ENCODE peak calls at places on chromosomes 7 and 10, in nine cellular contexts. J, G, Z, W, U, V, Y, E and K are unnamed samples.

GRCh38 chr10:61784354-61785131 is 117.0 kb upstream of the ARID5B start:
- DNase-seq in J (no peak), G (no peak), Z (no peak), W (no peak), U (no peak), V (no peak), Y (no peak), E (no peak), K (no peak)

GRCh38 chr7:8129323-8129659 is 132.7 kb downstream of the ICA1 start:
- DNase-seq in J (no peak), G (no peak), Z (no peak), W (no peak), U (no peak), V (no peak), Y (no peak), E (no peak), K (no peak)

GRCh38 chr10:73408061-73408460 is 5.8 kb downstream of the ANXA7 start:
- DNase-seq in J (no peak), G (no peak), Z (no peak), W (no peak), U (no peak), V (no peak), Y (no peak), E (no peak), K (no peak)

GRCh38 chr7:727104-727805 is at the start of gene PRKAR1B:
- DNase-seq in J (peak; percentile 49), G (no peak), Z (peak; percentile 72), W (peak; percentile 36), U (no peak), V (no peak), Y (peak; percentile 57), E (peak; percentile 35), K (no peak)

GRCh38 chr7:103446046-103446520 is at the start of gene SLC26A5:
- DNase-seq in J (peak; percentile 63), G (no peak), Z (peak; percentile 66), W (no peak), U (no peak), V (no peak), Y (peak; percentile 53), E (peak; percentile 34), K (no peak)

GRCh38 chr7:55532150-55532917 is 40.0 kb downstream of the VOPP1 start:
- DNase-seq in J (no peak), G (no peak), Z (no peak), W (no peak), U (no peak), V (no peak), Y (no peak), E (no peak), K (no peak)

GRCh38 chr7:91243591-91244368 is 20.5 kb upstream of the FZD1 start:
- DNase-seq in J (no peak), G (no peak), Z (no peak), W (no peak), U (no peak), V (no peak), Y (no peak), E (no peak), K (no peak)

GRCh38 chr10:96991313-96991841 is 159.3 kb downstream of the LCOR start:
- DNase-seq in J (peak; percentile 34), G (no peak), Z (no peak), W (no peak), U (no peak), V (peak; percentile 64), Y (no peak), E (no peak), K (peak; percentile 73)

GRCh38 chr7:37921340-37921805 is 933 bp downstream of the EPDR1 start:
- DNase-seq in J (no peak), G (peak; percentile 46), Z (peak; percentile 38), W (peak; percentile 67), U (no peak), V (no peak), Y (no peak), E (no peak), K (no peak)

GRCh38 chr7:119175916-119176627 is 951.6 kb downstream of the ANKRD7 start:
- DNase-seq in J (peak; percentile 13), G (no peak), Z (peak; percentile 51), W (no peak), U (no peak), V (peak; percentile 1), Y (no peak), E (peak; percentile 15), K (peak; percentile 64)

GRCh38 chr7:117270371-117270770 is 52.5 kb downstream of the WNT2 start:
- DNase-seq in J (no peak), G (no peak), Z (no peak), W (no peak), U (no peak), V (no peak), Y (no peak), E (no peak), K (no peak)

GRCh38 chr10:88045544-88046415 is 182.4 kb downstream of the PTEN start:
- DNase-seq in J (no peak), G (no peak), Z (no peak), W (no peak), U (no peak), V (no peak), Y (no peak), E (no peak), K (no peak)

GRCh38 chr10:56973766-56974165 is 612.7 kb upstream of the ZWINT start:
- DNase-seq in J (no peak), G (no peak), Z (no peak), W (no peak), U (no peak), V (no peak), Y (no peak), E (no peak), K (no peak)

GRCh38 chr10:25493122-25493893 is 318.5 kb downstream of the GPR158 start:
- DNase-seq in J (peak; percentile 74), G (no peak), Z (no peak), W (no peak), U (no peak), V (no peak), Y (peak; percentile 73), E (no peak), K (peak; percentile 93)
- H3K27ac ChIP-seq in J (no peak overlapping the region), G (no peak overlapping the region), Z (no peak overlapping the region), W (no peak overlapping the region), U (no peak overlapping the region), V (no peak overlapping the region), Y (peak overlapping the region; percentile 95), E (no peak overlapping the region), K (peak overlapping the region; percentile 89)

GRCh38 chr10:31929260-31929985 is 792 bp upstream of the ARHGAP12 start:
- DNase-seq in J (peak; percentile 36), G (peak; percentile 59), Z (peak; percentile 81), W (peak; percentile 63), U (no peak), V (no peak), Y (no peak), E (peak; percentile 77), K (no peak)

GRCh38 chr10:31928531-31929259 is at the start of gene ARHGAP12:
- DNase-seq in J (peak; percentile 73), G (peak; percentile 93), Z (peak; percentile 95), W (peak; percentile 96), U (peak; percentile 78), V (peak; percentile 37), Y (peak; percentile 79), E (peak; percentile 89), K (peak; percentile 78)

GRCh38 chr10:31926765-31927596 is 1.6 kb downstream of the ARHGAP12 start:
- DNase-seq in J (no peak), G (no peak), Z (no peak), W (no peak), U (no peak), V (no peak), Y (no peak), E (no peak), K (no peak)

GRCh38 chr10:31926154-31926553 is 2.5 kb downstream of the ARHGAP12 start:
- DNase-seq in J (no peak), G (no peak), Z (no peak), W (no peak), U (no peak), V (no peak), Y (no peak), E (no peak), K (no peak)

DNA sequence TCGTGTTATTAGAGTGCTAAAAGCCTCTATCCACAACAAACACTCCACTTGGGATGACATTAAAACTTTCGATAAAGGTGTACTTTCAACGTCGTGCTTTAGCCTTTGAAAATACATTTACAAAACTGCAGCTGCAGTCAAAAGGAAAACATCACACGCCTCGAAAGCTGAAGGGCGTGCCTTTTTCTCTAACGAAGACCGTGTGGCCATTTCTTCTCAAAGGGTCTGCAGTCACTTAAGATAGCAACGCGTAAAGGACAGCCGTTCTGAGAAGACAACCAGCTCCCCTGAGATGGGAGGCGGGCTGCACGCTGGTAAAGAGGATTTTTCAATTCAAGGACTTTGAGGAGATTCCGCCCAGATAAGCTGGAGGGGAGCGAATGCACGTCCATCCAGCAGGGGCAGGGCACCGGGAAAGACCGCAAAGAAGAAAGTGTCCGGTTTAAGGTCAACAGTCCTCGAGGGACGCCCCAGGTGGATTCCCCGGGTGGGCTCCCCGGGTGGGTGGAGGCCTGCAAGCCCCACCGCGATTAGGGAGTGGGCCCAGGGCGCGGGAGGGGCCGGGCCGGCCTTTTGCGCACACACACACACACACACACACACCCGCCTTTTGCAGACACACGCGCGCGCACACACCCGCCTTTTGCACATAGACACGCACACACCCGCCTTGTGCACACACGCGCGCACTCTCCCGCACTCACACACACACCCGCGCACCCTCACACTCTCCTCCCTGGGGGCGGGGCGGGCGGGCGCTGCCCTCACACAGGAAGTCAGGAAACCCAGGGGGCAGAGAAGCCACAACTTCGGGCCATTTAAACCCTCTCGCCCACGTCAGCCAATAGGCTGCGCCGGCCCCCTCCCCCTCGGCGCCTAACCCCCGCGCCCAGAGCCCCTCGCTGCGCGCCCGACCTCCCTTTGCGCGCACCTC is 767 bp downstream of the ARHGAP12 start:
- DNase-seq in J (no peak), G (peak; percentile 48), Z (peak; percentile 73), W (peak; percentile 67), U (peak; percentile 41), V (no peak), Y (peak; percentile 56), E (peak; percentile 46), K (peak; percentile 65)
- TF ChIP-seq CTCF in J (peak; percentile 50), G (peak; percentile 28), Z (no peak), W (peak; percentile 28), U (no peak), V (peak; percentile 62), Y (peak; percentile 34), E (no peak), K (peak; percentile 39)

DNA sequence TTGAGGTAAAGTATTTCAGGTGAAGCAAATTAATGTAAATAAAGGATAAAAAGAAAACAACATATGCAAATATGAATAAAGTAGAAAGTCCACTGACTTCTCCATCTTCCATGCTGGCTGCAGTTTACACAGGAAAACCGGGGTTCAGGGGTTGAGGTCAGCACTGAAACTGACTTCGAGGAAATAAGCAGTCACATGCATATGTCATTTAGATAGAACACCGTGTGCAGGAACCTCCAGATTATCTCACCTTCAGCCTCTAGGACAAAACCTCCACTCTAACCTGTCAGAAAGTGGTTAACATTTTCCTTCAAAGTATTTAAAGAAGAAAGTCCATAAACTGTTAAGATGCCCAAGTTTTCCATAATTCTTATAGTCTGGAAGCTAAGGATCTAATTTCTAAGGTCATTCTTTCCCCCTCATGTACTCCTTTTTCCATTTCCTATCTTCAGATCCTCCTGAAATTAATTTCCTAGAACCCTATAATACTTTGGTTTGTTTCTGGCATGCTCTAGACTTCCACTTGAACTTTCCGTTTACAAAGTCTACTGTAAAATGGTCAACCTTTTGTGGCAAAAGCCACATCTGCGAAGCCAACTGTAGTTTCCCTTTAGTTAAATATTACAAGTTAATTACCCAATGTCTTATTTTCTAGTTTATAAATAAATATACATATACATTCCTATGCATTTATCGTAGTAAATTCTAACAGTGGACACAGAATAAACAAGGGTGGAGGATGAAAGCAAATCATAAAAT is 173.3 kb downstream of the RAPGEF5 start:
- DNase-seq in J (no peak), G (no peak), Z (no peak), W (no peak), U (no peak), V (no peak), Y (no peak), E (no peak), K (no peak)
- H3K27ac ChIP-seq in J (no peak overlapping the region), G (no peak overlapping the region), Z (no peak overlapping the region), W (no peak overlapping the region), U (no peak overlapping the region), V (no peak overlapping the region), Y (no peak overlapping the region), E (no peak overlapping the region), K (no peak overlapping the region)

GRCh38 chr7:100016209-100016901 is 959 bp downstream of the ZKSCAN1 start:
- DNase-seq in J (no peak), G (no peak), Z (peak; percentile 49), W (no peak), U (no peak), V (no peak), Y (no peak), E (no peak), K (no peak)
- TF ChIP-seq CTCF in J (no peak), G (no peak), Z (no peak), W (no peak), U (no peak), V (peak; percentile 10), Y (no peak), E (no peak), K (no peak)